ENCODE peak calls at places on chromosomes 6 and 20, in nine cellular contexts. Z is HCT116; H is MM.1S; G is uterus; K is vagina; E is CD8-positive, alpha-beta memory T cell; F is stomach; X is left ventricle myocardium inferior; S is prostate gland. L is an unnamed sample.

GRCh38 chr20:41398408-41398807 is 31.8 kb upstream of the EMILIN3 start:
- DNase-seq in Z (no peak), H (no peak), G (peak; percentile 67), K (no peak), E (no peak), F (peak; percentile 34), X (peak; percentile 54), S (no peak), L (peak; percentile 55)

GRCh38 chr20:42864116-42864515 is 325.6 kb downstream of the PTPRT start:
- DNase-seq in Z (no peak), H (no peak), G (no peak), K (no peak), E (no peak), F (no peak), X (no peak), S (no peak), L (no peak)

GRCh38 chr20:33685328-33686007 is 717 bp downstream of the E2F1 start:
- DNase-seq in Z (no peak), H (peak; percentile 87), G (no peak), K (no peak), E (peak; percentile 65), F (no peak), X (no peak), S (no peak), L (peak; percentile 77)

GRCh38 chr20:44079291-44079690 is 107.7 kb downstream of the JPH2 start:
- DNase-seq in Z (no peak), H (no peak), G (no peak), K (peak; percentile 60), E (no peak), F (no peak), X (no peak), S (no peak), L (no peak)

GRCh38 chr6:21856096-21856825 is 262.7 kb downstream of the SOX4 start:
- DNase-seq in Z (no peak), H (no peak), G (no peak), K (no peak), E (no peak), F (no peak), X (no peak), S (no peak), L (no peak)

GRCh38 chr20:2162125-2162822 is 60.6 kb downstream of the STK35 start:
- DNase-seq in Z (no peak), H (no peak), G (no peak), K (no peak), E (no peak), F (no peak), X (no peak), S (no peak), L (no peak)

GRCh38 chr6:154187203-154187602 is 148.2 kb downstream of the OPRM1 start:
- DNase-seq in Z (no peak), H (no peak), G (no peak), K (no peak), E (no peak), F (no peak), X (no peak), S (no peak), L (no peak)

GRCh38 chr6:43186706-43187105 is 4.7 kb downstream of the CUL9 start:
- DNase-seq in Z (no peak), H (no peak), G (no peak), K (no peak), E (no peak), F (no peak), X (no peak), S (no peak), L (no peak)

GRCh38 chr6:168724033-168724432 is 283.0 kb downstream of the SMOC2 start:
- DNase-seq in Z (no peak), H (no peak), G (no peak), K (peak; percentile 71), E (no peak), F (no peak), X (no peak), S (no peak), L (no peak)

GRCh38 chr6:168719901-168720300 is 278.9 kb downstream of the SMOC2 start:
- DNase-seq in Z (no peak), H (no peak), G (no peak), K (peak; percentile 42), E (no peak), F (no peak), X (no peak), S (no peak), L (no peak)

GRCh38 chr6:168721571-168721970 is 280.6 kb downstream of the SMOC2 start:
- DNase-seq in Z (no peak), H (no peak), G (no peak), K (peak; percentile 8), E (no peak), F (no peak), X (no peak), S (no peak), L (no peak)

GRCh38 chr6:168725821-168726220 is 284.8 kb downstream of the SMOC2 start:
- DNase-seq in Z (no peak), H (no peak), G (no peak), K (peak; percentile 62), E (no peak), F (no peak), X (no peak), S (no peak), L (no peak)

DNA sequence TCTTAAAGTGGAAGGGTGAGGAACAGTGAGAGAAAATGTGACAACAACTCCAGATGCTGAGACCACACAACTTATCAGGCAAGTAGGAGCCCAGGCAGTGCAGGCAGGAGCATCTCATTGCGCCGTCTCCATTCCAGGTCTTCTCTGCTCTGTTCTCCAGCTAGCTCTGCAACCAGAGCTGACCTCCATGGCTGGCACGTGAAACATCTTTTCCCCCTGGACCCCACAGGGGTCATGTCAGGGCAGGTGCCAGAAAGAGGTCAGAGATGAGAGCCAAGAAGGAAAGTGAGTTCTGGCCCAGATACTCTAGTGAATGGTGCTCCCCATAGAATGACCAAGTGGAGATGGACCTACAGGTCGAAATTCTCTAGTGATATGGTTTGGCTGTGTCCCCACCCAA is 281.4 kb downstream of the SMOC2 start:
- DNase-seq in Z (no peak), H (no peak), G (no peak), K (peak; percentile 20), E (no peak), F (no peak), X (no peak), S (no peak), L (no peak)
- H3K27ac ChIP-seq in Z (no peak overlapping the region), H (no peak overlapping the region), G (no peak overlapping the region), K (no peak overlapping the region), E (no peak overlapping the region), F (no peak overlapping the region), X (no peak overlapping the region), S (no peak overlapping the region), L (no peak overlapping the region)

DNA sequence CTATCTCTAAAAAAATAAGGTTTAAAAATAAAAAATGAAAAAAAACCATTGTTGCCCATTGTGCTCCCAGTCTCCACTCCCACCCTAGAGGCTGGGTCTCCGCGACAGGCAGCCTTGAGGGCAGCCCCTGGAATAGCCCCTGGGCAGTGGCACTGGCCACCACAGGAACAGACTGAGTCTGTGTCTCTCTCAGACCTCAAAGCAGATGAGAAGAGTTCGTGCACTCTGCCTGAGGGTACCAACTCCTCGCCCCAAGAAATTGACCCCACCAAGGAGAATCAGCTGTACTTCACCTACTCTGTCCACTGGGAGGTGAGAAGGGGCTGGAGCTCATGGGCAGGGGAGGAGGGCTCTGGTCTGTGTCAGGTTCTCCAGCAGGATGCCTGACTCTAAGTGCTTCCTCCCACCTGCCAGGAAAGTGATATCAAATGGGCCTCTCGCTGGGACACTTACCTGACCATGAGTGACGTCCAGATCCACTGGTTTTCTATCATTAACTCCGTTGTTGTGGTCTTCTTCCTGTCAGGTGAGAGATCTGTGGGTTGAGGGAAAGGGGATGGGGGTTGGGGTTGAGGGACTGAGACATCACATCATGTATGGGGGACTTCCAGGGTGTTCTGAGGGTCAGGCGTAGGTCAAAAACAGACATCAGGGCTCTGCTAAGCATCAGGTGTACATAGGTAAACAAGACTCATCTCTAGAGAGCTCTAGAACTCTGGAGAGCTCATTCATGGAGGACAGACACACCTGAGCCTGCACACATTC is 35.6 kb downstream of the TM9SF4 start:
- DNase-seq in Z (no peak), H (no peak), G (no peak), K (no peak), E (no peak), F (no peak), X (no peak), S (no peak), L (no peak)
- H3K36me3 ChIP-seq in Z (peaks cover 47% of the 10 kb centered on the region), H (no peaks in the 10 kb centered on the region), G (no peaks in the 10 kb centered on the region), K (no peaks in the 10 kb centered on the region), E (peaks cover 66% of the 10 kb centered on the region), F (peaks cover 100% of the 10 kb centered on the region), X (peaks cover 92% of the 10 kb centered on the region), S (peaks cover 11% of the 10 kb centered on the region), L (peaks cover 32% of the 10 kb centered on the region)

GRCh38 chr20:45888681-45889080 is 1.3 kb upstream of the SPATA25 start:
- DNase-seq in Z (no peak), H (no peak), G (no peak), K (no peak), E (no peak), F (no peak), X (no peak), S (no peak), L (no peak)

GRCh38 chr20:45890997-45891983 is at the start of the genes CTSA and NEURL2:
- DNase-seq in Z (peak; percentile 82), H (peak; percentile 89), G (peak; percentile 92), K (no peak), E (peak; percentile 90), F (peak; percentile 97), X (peak; percentile 96), S (peak; percentile 90), L (peak; percentile 97)

GRCh38 chr20:45892828-45893500 is 1.8 kb downstream of the CTSA start:
- DNase-seq in Z (no peak), H (peak; percentile 69), G (no peak), K (no peak), E (no peak), F (no peak), X (no peak), S (no peak), L (peak; percentile 81)

GRCh38 chr20:45892049-45892816 is 1.1 kb downstream of the CTSA start:
- DNase-seq in Z (no peak), H (no peak), G (no peak), K (no peak), E (no peak), F (peak; percentile 28), X (no peak), S (no peak), L (peak; percentile 57)

DNA sequence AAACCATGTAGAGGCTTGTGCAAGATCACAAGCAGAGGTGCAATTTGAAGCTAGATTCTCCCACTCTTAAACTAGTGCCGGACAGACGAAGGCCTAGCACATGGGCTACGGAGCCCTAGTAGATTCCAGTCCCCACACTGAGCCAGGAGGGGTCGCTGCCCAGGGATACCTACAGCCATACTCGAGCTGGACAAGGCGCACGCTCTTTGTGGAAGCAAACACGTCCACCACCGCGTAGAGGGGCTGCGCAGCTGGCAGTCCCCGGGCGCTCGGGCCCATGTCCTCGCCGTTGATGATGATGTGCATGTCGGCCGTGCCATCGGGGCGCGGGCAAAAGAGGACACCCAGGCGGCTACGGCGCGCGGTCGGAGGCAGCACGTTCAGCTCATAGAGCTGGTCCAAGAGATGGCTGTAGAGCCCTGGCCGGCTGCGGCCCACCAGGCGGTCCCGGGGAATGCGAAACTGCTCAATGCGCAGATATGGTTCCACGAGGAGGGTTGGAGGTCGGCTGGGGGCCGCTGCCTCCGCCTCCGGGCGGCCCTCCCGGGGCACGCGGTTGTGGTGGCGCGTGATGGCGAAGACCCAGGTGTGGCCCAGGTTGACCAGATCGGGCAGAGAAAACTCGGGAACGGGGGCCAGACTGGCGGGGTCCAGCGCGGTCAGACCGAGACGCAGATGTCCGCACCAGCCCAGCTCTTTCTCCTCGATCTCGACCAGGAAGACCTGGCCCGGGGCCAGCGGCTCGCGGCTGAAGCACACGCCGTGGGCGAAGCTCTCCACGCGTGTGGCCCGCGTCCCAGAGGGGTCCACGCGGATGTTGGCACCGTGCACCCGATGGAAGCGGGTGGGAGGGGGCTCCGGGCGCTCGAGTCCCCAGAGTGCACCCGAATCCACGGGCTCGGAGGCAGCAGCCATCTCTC is 671 bp downstream of the NEURL2 start:
- DNase-seq in Z (no peak), H (no peak), G (peak; percentile 84), K (no peak), E (peak; percentile 59), F (peak; percentile 83), X (peak; percentile 85), S (peak; percentile 73), L (peak; percentile 89)
- H3K27ac ChIP-seq in Z (peak overlapping the region; percentile 77), H (no peak overlapping the region), G (peak overlapping the region; percentile 92), K (peak overlapping the region; percentile 88), E (peak overlapping the region; percentile 53), F (peak overlapping the region; percentile 83), X (peak overlapping the region; percentile 94), S (peak overlapping the region; percentile 81), L (peak overlapping the region; percentile 71)

GRCh38 chr20:46076806-46077205 is 13.0 kb downstream of the NCOA5 start:
- DNase-seq in Z (no peak), H (no peak), G (no peak), K (no peak), E (no peak), F (no peak), X (no peak), S (no peak), L (no peak)
- H3K36me3 ChIP-seq in Z (peaks cover 36% of the 10 kb centered on the region), H (no peaks in the 10 kb centered on the region), G (no peaks in the 10 kb centered on the region), K (no peaks in the 10 kb centered on the region), E (peaks cover 17% of the 10 kb centered on the region), F (peaks cover 61% of the 10 kb centered on the region), X (peaks cover 41% of the 10 kb centered on the region), S (no peaks in the 10 kb centered on the region), L (no peaks in the 10 kb centered on the region)

L was measured in colonic mucosa.